ENCODE peak calls at places on chromosome 14, in four cellular contexts. M is EL, D is NCI-H774, W is NCI-H446 treated with DMSO at 0.1 percent for 48 hours. G is an unnamed sample.

GRCh38 chr14:101875726-101876268 is 88.6 kb upstream of the DYNC1H1 start:
- DNase-seq in M (no peak), D (no peak), W (no peak), G (no peak)

GRCh38 chr14:42715316-42715715 is 1108.6 kb downstream of the LRFN5 start:
- DNase-seq in M (peak; percentile 1), D (no peak), W (no peak), G (no peak)

GRCh38 chr14:23414906-23415820 is 7.1 kb upstream of the MYH6 start:
- DNase-seq in M (no peak), D (no peak), W (no peak), G (no peak)

GRCh38 chr14:54669759-54670630 is 103.1 kb downstream of the SAMD4A start:
- DNase-seq in M (peak; percentile 90), D (no peak), W (no peak), G (no peak)

GRCh38 chr14:34436118-34436905 is 25.7 kb downstream of the SPTSSA start:
- DNase-seq in M (peak; percentile 75), D (no peak), W (no peak), G (no peak)

GRCh38 chr14:83874662-83875061 is 1655.3 kb upstream of the FLRT2 start:
- DNase-seq in M (peak; percentile 1), D (no peak), W (no peak), G (no peak)

GRCh38 chr14:100846309-100846859 is 20.5 kb downstream of the MEG3 start:
- DNase-seq in M (no peak), D (no peak), W (no peak), G (no peak)

GRCh38 chr14:75222208-75222701 is 45.8 kb upstream of the TMED10 start:
- DNase-seq in M (peak; percentile 95), D (no peak), W (no peak), G (peak; percentile 41)

GRCh38 chr14:33738481-33738880 is 212.4 kb downstream of the EGLN3 start:
- DNase-seq in M (peak; percentile 26), D (no peak), W (no peak), G (no peak)

GRCh38 chr14:105442125-105442524 is 22.5 kb downstream of the MTA1 start:
- DNase-seq in M (no peak), D (no peak), W (no peak), G (no peak)

G was measured in GM13977.